ENCODE peak calls at places on chromosomes 5 and 9, in seven cellular contexts. L is A549, Z is endothelial cell of umbilical vein, U is H1, X is SK-N-SH, D is HCT116, G is HepG2. J is an unnamed sample.

GRCh38 chr9:96085536-96086143 is 210.1 kb downstream of the ERCC6L2 start:
- DNase-seq in L (no peak), Z (no peak), U (no peak), X (peak), D (no peak), G (no peak), J (no peak)

GRCh38 chr9:133074111-133074651 is 12.4 kb downstream of the CEL start:
- DNase-seq in L (no peak), Z (no peak), U (no peak), X (no peak), D (no peak), G (no peak), J (no peak)

GRCh38 chr5:139908749-139909148 is 113.1 kb downstream of the PSD2 start:
- DNase-seq in L (peak), Z (no peak), U (no peak), X (peak), D (no peak), G (no peak), J (peak)

GRCh38 chr9:131275332-131276106 is 791 bp downstream of the FAM78A start:
- DNase-seq in L (no peak), Z (peak), U (no peak), X (no peak), D (no peak), G (peak), J (peak)

GRCh38 chr5:38433160-38433861 is 123.1 kb downstream of the LIFR start:
- DNase-seq in L (no peak), Z (peak), U (no peak), X (no peak), D (no peak), G (no peak), J (no peak)

GRCh38 chr9:88933607-88934379 is 57.5 kb upstream of the S1PR3 start:
- DNase-seq in L (no peak), Z (peak), U (no peak), X (no peak), D (no peak), G (no peak), J (no peak)

GRCh38 chr9:106590759-106591505 is 272.0 kb upstream of the ZNF462 start:
- DNase-seq in L (no peak), Z (no peak), U (no peak), X (no peak), D (no peak), G (no peak), J (no peak)

GRCh38 chr9:82456621-82457020 is 468.0 kb downstream of the SPATA31D1 start:
- DNase-seq in L (no peak), Z (no peak), U (no peak), X (no peak), D (no peak), G (no peak), J (no peak)

GRCh38 chr9:129467004-129467588 is 153.8 kb downstream of the C9orf50 start:
- DNase-seq in L (no peak), Z (no peak), U (no peak), X (no peak), D (no peak), G (no peak), J (peak)

GRCh38 chr9:96644137-96644536 is 11.0 kb downstream of the PRXL2C start:
- DNase-seq in L (peak), Z (no peak), U (no peak), X (no peak), D (no peak), G (peak), J (no peak)

GRCh38 chr5:6194906-6195612 is 183.3 kb downstream of the MED10 start:
- DNase-seq in L (no peak), Z (no peak), U (no peak), X (no peak), D (no peak), G (no peak), J (no peak)

GRCh38 chr5:126108505-126108904 is 314.7 kb upstream of the GRAMD2B start:
- DNase-seq in L (no peak), Z (no peak), U (no peak), X (no peak), D (no peak), G (no peak), J (no peak)

GRCh38 chr5:174044855-174045254 is 651 bp upstream of the NSG2 start:
- DNase-seq in L (no peak), Z (no peak), U (no peak), X (no peak), D (no peak), G (no peak), J (no peak)

GRCh38 chr9:90141723-90142122 is 500.9 kb downstream of the DIRAS2 start:
- DNase-seq in L (peak), Z (no peak), U (no peak), X (peak), D (no peak), G (peak), J (peak)

GRCh38 chr5:1111727-1112289 is at the start of gene SLC12A7:
- DNase-seq in L (peak), Z (peak), U (no peak), X (peak), D (no peak), G (no peak), J (no peak)

GRCh38 chr5:120532835-120533234 is 68.7 kb downstream of the PRR16 start:
- DNase-seq in L (no peak), Z (no peak), U (no peak), X (peak), D (peak), G (no peak), J (peak)

GRCh38 chr5:102853680-102854079 is 98.6 kb downstream of the PAM start:
- DNase-seq in L (no peak), Z (peak), U (no peak), X (no peak), D (no peak), G (no peak), J (no peak)

GRCh38 chr9:32956606-32957005 is 44.8 kb downstream of the APTX start:
- DNase-seq in L (no peak), Z (no peak), U (no peak), X (no peak), D (no peak), G (no peak), J (no peak)

GRCh38 chr9:90900130-90900529 is 98.5 kb downstream of the SYK start:
- DNase-seq in L (no peak), Z (no peak), U (no peak), X (no peak), D (no peak), G (no peak), J (no peak)

GRCh38 chr5:14851597-14851996 is 20.0 kb downstream of the ANKH start:
- DNase-seq in L (no peak), Z (no peak), U (no peak), X (no peak), D (no peak), G (no peak), J (no peak)

GRCh38 chr5:62064993-62065392 is 241.0 kb upstream of the KIF2A start:
- DNase-seq in L (no peak), Z (no peak), U (no peak), X (no peak), D (no peak), G (no peak), J (peak)

GRCh38 chr5:147578228-147579024 is 68.6 kb upstream of the DPYSL3 start:
- DNase-seq in L (peak), Z (peak), U (no peak), X (peak), D (peak), G (peak), J (peak)

GRCh38 chr5:139849942-139850341 is 54.3 kb downstream of the PSD2 start:
- DNase-seq in L (no peak), Z (peak), U (no peak), X (no peak), D (no peak), G (no peak), J (no peak)

GRCh38 chr9:16484744-16485143 is 385.7 kb downstream of the BNC2 start:
- DNase-seq in L (no peak), Z (no peak), U (no peak), X (peak), D (no peak), G (no peak), J (no peak)

GRCh38 chr9:25716220-25716872 is 38.1 kb upstream of the TUSC1 start:
- DNase-seq in L (peak), Z (peak), U (peak), X (peak), D (no peak), G (peak), J (no peak)

GRCh38 chr5:115296130-115296997 is at the start of gene CCDC112:
- DNase-seq in L (peak), Z (peak), U (peak), X (peak), D (peak), G (peak), J (peak)

GRCh38 chr5:14138608-14139540 is 4.3 kb upstream of the TRIO start:
- DNase-seq in L (no peak), Z (no peak), U (no peak), X (no peak), D (no peak), G (no peak), J (no peak)

GRCh38 chr5:118956727-118957126 is 31.6 kb downstream of the DTWD2 start:
- DNase-seq in L (peak), Z (peak), U (no peak), X (peak), D (no peak), G (no peak), J (peak)

GRCh38 chr9:86721843-86722705 is 225.2 kb downstream of the GAS1 start:
- DNase-seq in L (no peak), Z (no peak), U (no peak), X (no peak), D (no peak), G (no peak), J (no peak)

GRCh38 chr5:64818245-64818644 is 49.5 kb downstream of the CWC27 start:
- DNase-seq in L (no peak), Z (peak), U (no peak), X (no peak), D (no peak), G (peak), J (no peak)

GRCh38 chr5:138449501-138450239 is 10.8 kb downstream of the REEP2 start:
- DNase-seq in L (peak), Z (peak), U (no peak), X (peak), D (peak), G (peak), J (peak)

GRCh38 chr5:170631471-170632195 is 127.8 kb downstream of the KCNIP1 start:
- DNase-seq in L (peak), Z (no peak), U (no peak), X (peak), D (peak), G (peak), J (no peak)

GRCh38 chr9:137221477-137222111 is 446 bp downstream of the RNF208 start:
- DNase-seq in L (no peak), Z (no peak), U (no peak), X (peak), D (no peak), G (no peak), J (no peak)
- H3K4me3 ChIP-seq in L (peak), Z (no peak), U (peak), X (peak), D (peak), G (peak), J (no peak)

GRCh38 chr5:167792538-167792937 is 498.9 kb upstream of the WWC1 start:
- DNase-seq in L (no peak), Z (no peak), U (no peak), X (no peak), D (no peak), G (no peak), J (no peak)
- TF ChIP-seq MAX in L (no peak), Z (no peak), U (no peak), X (no peak), D (no peak), G (no peak), J (no peak)

GRCh38 chr5:10253390-10253789 is 3.3 kb downstream of the CCT5 start:
- DNase-seq in L (no peak), Z (no peak), U (no peak), X (no peak), D (no peak), G (no peak), J (no peak)
- H3K4me3 ChIP-seq in L (no peak), Z (no peak), U (no peak), X (no peak), D (no peak), G (no peak), J (peak)

GRCh38 chr5:149836451-149837139 is 106.5 kb downstream of the PPARGC1B start:
- DNase-seq in L (no peak), Z (no peak), U (no peak), X (no peak), D (no peak), G (no peak), J (no peak)

GRCh38 chr5:149831492-149831891 is 101.4 kb downstream of the PPARGC1B start:
- DNase-seq in L (peak), Z (no peak), U (no peak), X (no peak), D (no peak), G (no peak), J (peak)

GRCh38 chr5:149832636-149833035 is 102.5 kb downstream of the PPARGC1B start:
- DNase-seq in L (no peak), Z (no peak), U (no peak), X (no peak), D (no peak), G (no peak), J (no peak)

GRCh38 chr5:149833116-149833827 is 103.2 kb downstream of the PPARGC1B start:
- DNase-seq in L (no peak), Z (no peak), U (no peak), X (no peak), D (no peak), G (no peak), J (no peak)

DNA sequence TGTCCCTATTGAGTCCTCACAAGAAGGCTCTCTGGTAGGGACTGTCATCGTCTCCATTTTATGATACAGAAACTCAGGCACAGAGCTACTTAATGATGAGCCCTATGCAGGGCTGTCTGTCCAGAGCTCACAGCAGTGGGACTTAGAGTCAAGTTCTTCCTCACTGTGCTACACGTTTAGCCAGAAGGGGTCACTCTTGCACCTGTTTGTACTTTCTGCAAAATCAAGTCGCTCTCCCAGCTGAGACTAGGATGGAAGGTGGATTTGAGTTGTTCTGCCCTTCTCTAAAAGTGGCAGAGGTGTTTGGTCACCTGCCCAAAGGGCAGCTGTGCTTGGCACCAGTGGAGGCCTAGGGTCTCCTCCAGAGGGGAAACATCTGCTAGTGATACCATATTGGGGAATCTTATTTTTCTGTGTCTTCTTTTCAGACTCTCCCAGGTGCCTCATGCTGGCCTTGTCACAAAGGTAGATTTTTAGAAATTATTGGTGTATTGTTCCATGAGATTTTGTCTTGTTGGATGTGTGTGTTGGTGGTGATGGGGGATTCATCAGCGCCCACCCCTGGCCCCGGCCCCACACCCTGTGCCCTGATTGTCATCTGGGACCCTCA is 104.2 kb downstream of the PPARGC1B start:
- DNase-seq in L (peak), Z (peak), U (peak), X (peak), D (peak), G (peak), J (peak)
- TF ChIP-seq MAX in L (no peak), Z (no peak), U (no peak), X (no peak), D (no peak), G (no peak), J (no peak)

GRCh38 chr5:82561786-82562185 is 283.6 kb upstream of the RPS23 start:
- DNase-seq in L (no peak), Z (no peak), U (no peak), X (no peak), D (no peak), G (no peak), J (no peak)
- H3K4me3 ChIP-seq in L (no peak), Z (no peak), U (no peak), X (no peak), D (no peak), G (no peak), J (no peak)

GRCh38 chr9:37156781-37157356 is 36.5 kb downstream of the ZCCHC7 start:
- DNase-seq in L (no peak), Z (no peak), U (no peak), X (no peak), D (no peak), G (no peak), J (no peak)
- TF ChIP-seq MAX in L (no peak), Z (no peak), U (no peak), X (no peak), D (no peak), G (no peak), J (no peak)

DNA sequence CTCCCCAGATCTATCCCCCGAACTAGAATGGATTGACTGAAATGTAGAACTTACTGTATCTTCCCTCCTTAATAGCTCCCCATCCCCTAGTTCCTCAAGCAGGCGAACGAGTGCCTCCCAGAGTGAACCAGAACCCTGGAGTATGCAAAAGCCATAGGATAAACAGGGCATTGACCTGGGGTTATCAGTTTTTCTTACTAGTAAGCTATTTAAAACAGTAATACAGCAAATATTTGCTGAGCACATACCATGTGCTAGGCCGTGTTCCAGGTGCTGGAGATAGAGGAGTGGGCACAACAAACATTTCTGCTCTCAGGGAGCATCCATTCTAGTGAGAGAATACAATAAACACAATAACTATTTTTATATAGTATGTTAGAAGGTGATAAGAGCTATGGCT is 1.8 kb downstream of the SKP2 start:
- DNase-seq in L (no peak), Z (no peak), U (no peak), X (no peak), D (no peak), G (peak), J (no peak)
- H3K4me3 ChIP-seq in L (no peak), Z (no peak), U (no peak), X (peak), D (no peak), G (no peak), J (peak)

DNA sequence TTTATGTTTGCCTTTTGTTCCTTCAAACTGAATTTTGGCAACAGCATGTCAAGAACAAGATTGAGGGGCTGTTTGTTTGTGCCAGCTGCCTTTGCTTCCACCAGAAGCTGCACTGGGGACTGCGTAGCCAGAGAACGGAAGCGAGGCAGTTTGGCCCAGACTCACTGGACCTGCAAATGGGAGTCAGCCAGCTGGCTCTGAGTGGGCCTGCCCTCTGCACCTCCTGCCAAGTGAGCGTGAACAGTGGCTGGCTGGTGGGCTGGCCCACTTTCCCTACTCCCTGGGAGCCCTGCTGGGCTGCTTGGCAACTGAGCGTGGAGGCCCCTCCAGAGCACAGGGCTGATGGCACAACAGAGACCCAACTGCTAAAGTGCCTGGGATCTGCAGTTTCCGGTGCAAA is 111.6 kb downstream of the GALNT10 start:
- DNase-seq in L (no peak), Z (no peak), U (no peak), X (no peak), D (no peak), G (no peak), J (no peak)
- TF ChIP-seq MAX in L (no peak), Z (no peak), U (no peak), X (no peak), D (no peak), G (no peak), J (no peak)

GRCh38 chr5:83683836-83684235 is 36.8 kb downstream of the HAPLN1 start:
- DNase-seq in L (no peak), Z (no peak), U (no peak), X (no peak), D (no peak), G (no peak), J (no peak)
- H3K4me3 ChIP-seq in L (no peak), Z (no peak), U (no peak), X (no peak), D (no peak), G (no peak), J (no peak)

GRCh38 chr5:176162206-176162605 is 76.0 kb upstream of the SIMC1 start:
- DNase-seq in L (no peak), Z (no peak), U (no peak), X (no peak), D (no peak), G (no peak), J (no peak)
- TF ChIP-seq MAX in L (no peak), Z (no peak), U (no peak), X (no peak), D (no peak), G (no peak), J (no peak)

J was measured in NB4.